ENCODE peak calls at places on chromosomes 11 and 22, in seven cellular contexts. O is glutamatergic neuron, W is GM12865, C is T-helper 17 cell, R is HL-60, Y is NCI-H748 treated with DMSO at 0.1 percent for 48 hours, G is SIG-M5. L is an unnamed sample.

GRCh38 chr11:96424693-96425092 is 34.9 kb downstream of the JRKL start:
- DNase-seq in G (no peak), O (no peak), W (no peak), R (no peak), Y (no peak), C (no peak), L (no peak)

GRCh38 chr11:63537293-63538101 is 889 bp downstream of the PLAAT4 start:
- DNase-seq in C (no peak), W (no peak), R (no peak), Y (no peak), O (no peak), G (no peak), L (peak)

GRCh38 chr11:60887531-60887930 is 18.9 kb downstream of the PRPF19 start:
- DNase-seq in C (no peak), Y (peak), W (peak), G (no peak), O (peak), R (no peak), L (no peak)

GRCh38 chr11:122776546-122776945 is 61.8 kb upstream of the CRTAM start:
- DNase-seq in Y (no peak), R (no peak), O (no peak), G (no peak), C (no peak), W (no peak), L (no peak)

GRCh38 chr22:36659762-36660509 is 43.6 kb downstream of the CACNG2 start:
- DNase-seq in O (no peak), R (peak), W (peak), Y (peak), G (no peak), C (no peak), L (peak)

GRCh38 chr11:76628408-76628947 is 42.1 kb downstream of the LRRC32 start:
- DNase-seq in G (no peak), C (no peak), W (no peak), R (no peak), Y (no peak), O (no peak), L (no peak)

GRCh38 chr11:1310772-1311468 is 1.5 kb upstream of the TOLLIP start:
- DNase-seq in C (no peak), G (no peak), Y (no peak), O (no peak), W (peak), R (no peak), L (no peak)

GRCh38 chr22:23305321-23305910 is 125.1 kb downstream of the BCR start:
- DNase-seq in Y (no peak), W (no peak), G (no peak), R (no peak), O (no peak), C (no peak), L (peak)

GRCh38 chr11:46341454-46341853 is 5.8 kb upstream of the DGKZ start:
- DNase-seq in C (no peak), R (no peak), O (no peak), Y (no peak), W (no peak), G (no peak), L (no peak)

GRCh38 chr11:119147604-119148333 is 1.1 kb upstream of the ABCG4 start:
- DNase-seq in C (no peak), O (no peak), Y (no peak), R (no peak), W (peak), G (no peak), L (no peak)

GRCh38 chr22:38271101-38271500 is 1.7 kb downstream of the TMEM184B start:
- DNase-seq in C (no peak), R (no peak), O (no peak), W (no peak), Y (no peak), G (no peak), L (no peak)

GRCh38 chr11:70567680-70568503 is 169.6 kb downstream of the CTTN start:
- DNase-seq in Y (no peak), O (peak), C (no peak), W (no peak), G (no peak), R (peak), L (no peak)

GRCh38 chr22:49599039-49599438 is 228.6 kb downstream of the BRD1 start:
- DNase-seq in R (no peak), Y (no peak), C (no peak), O (no peak), W (no peak), G (no peak), L (no peak)

GRCh38 chr22:50656122-50657070 is 16.2 kb upstream of the SHANK3 start:
- DNase-seq in G (no peak), R (no peak), Y (no peak), C (no peak), O (no peak), W (no peak), L (peak)

GRCh38 chr11:115500547-115501503 is 3.4 kb downstream of the CADM1 start:
- DNase-seq in W (no peak), G (no peak), R (no peak), C (no peak), Y (peak), O (no peak), L (no peak)

GRCh38 chr22:37985050-37985585 is 763 bp upstream of the SOX10 start:
- DNase-seq in Y (no peak), R (no peak), C (no peak), G (no peak), O (no peak), W (no peak), L (no peak)

L was measured in left lung.